ENCODE peak calls at places on chromosomes 3 and 15, in four cellular contexts. V, B, F and C are unnamed samples.

GRCh38 chr3:121724130-121724529 is 25.4 kb downstream of the GOLGB1 start:
- DNase-seq in V (no peak), B (no peak), F (no peak), C (no peak)

GRCh38 chr3:99929409-99930139 is 111.9 kb downstream of the CMSS1 start:
- DNase-seq in V (no peak), B (peak), F (peak), C (peak)

GRCh38 chr15:92365079-92365478 is 28.6 kb upstream of the ST8SIA2 start:
- DNase-seq in V (no peak), B (peak), F (peak), C (no peak)

GRCh38 chr15:66905185-66905584 is 160.2 kb upstream of the SMAD3 start:
- DNase-seq in V (no peak), B (no peak), F (no peak), C (no peak)

GRCh38 chr3:186825294-186825821 is 17.2 kb upstream of the ADIPOQ start:
- DNase-seq in V (no peak), B (peak), F (peak), C (no peak)

GRCh38 chr3:86381247-86381646 is 609.7 kb downstream of the VGLL3 start:
- DNase-seq in V (no peak), B (no peak), F (no peak), C (no peak)

GRCh38 chr3:190517696-190518095 is 3.8 kb downstream of the IL1RAP start:
- DNase-seq in V (no peak), B (peak), F (peak), C (peak)

GRCh38 chr3:88986834-88987233 is 120.6 kb upstream of the EPHA3 start:
- DNase-seq in V (no peak), B (peak), F (peak), C (peak)

GRCh38 chr15:62107561-62108110 is 40.9 kb downstream of the C2CD4A start:
- DNase-seq in V (no peak), B (peak), F (peak), C (no peak)

GRCh38 chr3:108486910-108487309 is 23.5 kb downstream of the MYH15 start:
- DNase-seq in V (no peak), B (peak), F (peak), C (peak)

GRCh38 chr15:39919396-39919739 is 698 bp downstream of the GPR176 start:
- DNase-seq in V (no peak), B (no peak), F (no peak), C (no peak)

GRCh38 chr3:55476515-55476914 is 10.6 kb downstream of the WNT5A start:
- DNase-seq in V (no peak), B (peak), F (peak), C (no peak)

GRCh38 chr3:186746008-186746407 is 28.8 kb downstream of the KNG1 start:
- DNase-seq in V (no peak), B (peak), F (peak), C (peak)

GRCh38 chr3:55556622-55557531 is 69.8 kb upstream of the WNT5A start:
- DNase-seq in V (no peak), B (peak), F (peak), C (no peak)

GRCh38 chr3:8739757-8740508 is 6.3 kb downstream of the CAV3 start:
- DNase-seq in V (no peak), B (peak), F (peak), C (peak)

GRCh38 chr3:148513066-148513671 is 184.5 kb upstream of the AGTR1 start:
- DNase-seq in V (no peak), B (peak), F (no peak), C (no peak)

GRCh38 chr15:70478251-70478990 is 284.9 kb downstream of the UACA start:
- DNase-seq in V (no peak), B (no peak), F (no peak), C (no peak)

GRCh38 chr3:133854971-133855370 is 40.7 kb downstream of the RAB6B start:
- DNase-seq in V (no peak), B (no peak), F (no peak), C (no peak)

GRCh38 chr15:26773485-26773877 is 615 bp upstream of the GABRB3 start:
- DNase-seq in V (no peak), B (no peak), F (no peak), C (no peak)

GRCh38 chr15:38517312-38517711 is 47.3 kb downstream of the RASGRP1 start:
- DNase-seq in V (no peak), B (no peak), F (no peak), C (no peak)

GRCh38 chr3:42961633-42962032 is 17.5 kb upstream of the GASK1A start:
- DNase-seq in V (no peak), B (peak), F (peak), C (peak)

GRCh38 chr3:42701371-42702065 is 1.1 kb downstream of the HHATL start:
- DNase-seq in V (peak), B (peak), F (no peak), C (peak)

GRCh38 chr15:45653702-45654424 is 19.0 kb downstream of the SQOR start:
- DNase-seq in V (no peak), B (no peak), F (no peak), C (no peak)

GRCh38 chr3:175672119-175672689 is 813.1 kb downstream of the NAALADL2 start:
- DNase-seq in V (no peak), B (no peak), F (no peak), C (no peak)

GRCh38 chr3:30135190-30135589 is 471.2 kb upstream of the TGFBR2 start:
- DNase-seq in V (no peak), B (no peak), F (no peak), C (no peak)
- TF ChIP-seq CTCF in V (peak), B (no peak), F (peak), C (no peak)

DNA sequence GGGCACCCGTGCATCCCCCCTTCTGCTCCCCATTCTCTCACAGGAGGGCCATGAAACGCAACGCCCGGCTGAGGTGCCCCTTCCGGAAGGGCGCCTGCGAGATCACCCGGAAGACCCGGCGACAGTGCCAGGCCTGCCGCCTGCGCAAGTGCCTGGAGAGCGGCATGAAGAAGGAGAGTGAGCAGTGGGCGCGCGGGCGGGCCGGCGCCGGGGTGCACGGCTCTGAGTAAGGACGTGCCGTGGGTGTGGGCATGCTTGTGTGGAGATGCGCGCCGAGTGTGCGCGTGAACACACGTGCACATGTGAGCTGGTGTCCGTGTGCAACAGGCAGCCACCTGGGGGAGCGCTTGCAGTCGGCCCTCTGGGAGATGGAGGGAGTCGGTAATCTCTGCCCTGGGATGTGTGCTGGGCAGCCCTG is 28.1 kb downstream of the NR1I2 start:
- DNase-seq in V (no peak), B (peak), F (peak), C (no peak)
- TF ChIP-seq CTCF in V (no peak), B (peak), F (peak), C (peak)

DNA sequence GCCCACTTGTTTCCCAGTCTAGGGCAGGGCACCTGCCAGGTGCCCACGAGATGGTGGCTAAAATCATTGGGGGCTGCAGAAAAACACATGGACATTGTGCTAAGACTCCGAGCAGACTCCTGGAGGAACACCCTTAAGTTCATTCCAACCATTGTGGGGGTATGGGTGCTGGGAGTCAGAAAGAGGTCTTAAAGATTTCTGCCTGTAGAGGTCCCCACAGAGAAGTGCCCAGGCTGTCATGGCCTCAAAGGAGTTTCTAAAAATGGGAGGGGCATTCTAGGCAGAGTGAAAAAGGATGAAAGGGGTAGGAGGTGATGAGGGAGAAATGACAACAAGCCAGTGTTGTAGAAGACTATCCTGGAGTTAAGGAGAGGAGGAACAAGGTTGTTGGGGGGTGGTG is 17.1 kb downstream of the RBP1 start:
- DNase-seq in V (peak), B (no peak), F (no peak), C (no peak)
- TF ChIP-seq CTCF in V (no peak), B (no peak), F (peak), C (no peak)

DNA sequence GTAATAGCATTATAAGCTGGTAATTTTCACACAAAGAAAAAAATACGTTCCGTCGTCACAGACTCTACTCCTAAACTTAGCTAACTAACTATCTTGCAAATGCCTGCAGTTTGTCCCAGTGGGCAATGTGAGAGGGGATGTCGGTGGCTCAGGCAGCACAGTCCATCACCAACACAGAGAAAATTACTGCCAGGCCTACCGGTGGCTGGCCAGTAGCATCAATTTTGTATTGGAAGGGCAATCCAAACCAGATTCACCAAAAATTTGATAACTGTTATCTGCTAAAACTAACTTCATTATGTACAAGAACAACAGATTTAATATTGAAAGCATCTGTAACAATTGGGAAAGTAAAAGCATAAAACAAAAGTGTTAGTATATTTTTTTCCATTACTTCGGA is 37.4 kb upstream of the RASA2 start:
- DNase-seq in V (no peak), B (no peak), F (no peak), C (no peak)
- TF ChIP-seq CTCF in V (no peak), B (no peak), F (no peak), C (no peak)

GRCh38 chr3:7546219-7546618 is 685.3 kb downstream of the GRM7 start:
- DNase-seq in V (no peak), B (peak), F (no peak), C (no peak)
- TF ChIP-seq CTCF in V (peak), B (peak), F (peak), C (no peak)

DNA sequence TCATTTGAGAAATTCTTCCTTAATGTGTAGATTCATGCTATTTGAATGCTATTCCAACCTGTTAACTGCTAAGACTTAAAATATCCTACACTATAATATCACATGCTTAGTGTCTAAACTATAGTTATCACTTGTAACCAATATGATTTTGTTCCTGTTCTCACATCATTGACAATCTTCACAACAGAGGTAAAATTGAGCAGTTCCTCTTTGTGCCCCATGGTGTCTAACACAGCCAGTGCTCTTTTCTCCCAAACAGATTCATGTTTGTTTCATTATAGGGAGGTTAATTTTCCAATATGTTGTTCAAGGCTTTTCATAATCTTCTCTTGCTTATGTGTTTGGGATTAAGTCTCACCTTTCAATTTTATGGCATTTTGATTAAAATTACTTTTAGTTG is 591.1 kb downstream of the ZPLD1 start:
- DNase-seq in V (no peak), B (no peak), F (no peak), C (no peak)
- TF ChIP-seq CTCF in V (no peak), B (no peak), F (no peak), C (no peak)